ENCODE peak calls at places on chromosome 13, in nine cellular contexts. One of them, this sample, is unnamed.

GRCh38 chr13:48775285-48775684 is 121.6 kb downstream of the CYSLTR2 start:
- DNase-seq in BJ: peak; percentile 62
- DNase-seq in activated CD4-positive, alpha-beta T cell treated with anti-CD3 and anti-CD28 coated beads for 48 hours: no peak
- DNase-seq in NCI-H1092: no peak
- DNase-seq in activated CD8-positive, alpha-beta T cell treated with anti-CD3 and anti-CD28 coated beads, Interleukin-2, amount 10 ng/mL, durations not matched to agents 7 days and 5 days: no peak
- DNase-seq in frontal cortex: no peak
- DNase-seq in cardiac muscle cell: no peak
- DNase-seq in NCI-H345: no peak
- DNase-seq in AG08396: no peak
- DNase-seq in this sample: no peak

GRCh38 chr13:111621164-111621563 is 300.7 kb downstream of the TEX29 start:
- DNase-seq in activated CD4-positive, alpha-beta T cell treated with anti-CD3 and anti-CD28 coated beads for 48 hours: no peak
- DNase-seq in AG08396: no peak
- DNase-seq in BJ: no peak
- DNase-seq in NCI-H1092: no peak
- DNase-seq in NCI-H345: no peak
- DNase-seq in frontal cortex: no peak
- DNase-seq in cardiac muscle cell: no peak
- DNase-seq in activated CD8-positive, alpha-beta T cell treated with anti-CD3 and anti-CD28 coated beads, Interleukin-2, amount 10 ng/mL, durations not matched to agents 7 days and 5 days: no peak
- DNase-seq in this sample: no peak

GRCh38 chr13:26075498-26075897 is 23.7 kb upstream of the SHISA2 start:
- DNase-seq in frontal cortex: no peak
- DNase-seq in activated CD4-positive, alpha-beta T cell treated with anti-CD3 and anti-CD28 coated beads for 48 hours: no peak
- DNase-seq in activated CD8-positive, alpha-beta T cell treated with anti-CD3 and anti-CD28 coated beads, Interleukin-2, amount 10 ng/mL, durations not matched to agents 7 days and 5 days: no peak
- DNase-seq in cardiac muscle cell: no peak
- DNase-seq in BJ: no peak
- DNase-seq in NCI-H1092: no peak
- DNase-seq in AG08396: no peak
- DNase-seq in NCI-H345: no peak
- DNase-seq in this sample: no peak

GRCh38 chr13:36108342-36108741 is 22.8 kb downstream of the DCLK1 start:
- DNase-seq in frontal cortex: no peak
- DNase-seq in cardiac muscle cell: no peak
- DNase-seq in activated CD4-positive, alpha-beta T cell treated with anti-CD3 and anti-CD28 coated beads for 48 hours: no peak
- DNase-seq in NCI-H1092: no peak
- DNase-seq in activated CD8-positive, alpha-beta T cell treated with anti-CD3 and anti-CD28 coated beads, Interleukin-2, amount 10 ng/mL, durations not matched to agents 7 days and 5 days: no peak
- DNase-seq in BJ: no peak
- DNase-seq in NCI-H345: no peak
- DNase-seq in AG08396: no peak
- DNase-seq in this sample: no peak

GRCh38 chr13:45362939-45363338 is 22.0 kb upstream of the TPT1 start:
- DNase-seq in NCI-H345: no peak
- DNase-seq in frontal cortex: no peak
- DNase-seq in cardiac muscle cell: no peak
- DNase-seq in NCI-H1092: no peak
- DNase-seq in BJ: no peak
- DNase-seq in AG08396: no peak
- DNase-seq in activated CD4-positive, alpha-beta T cell treated with anti-CD3 and anti-CD28 coated beads for 48 hours: no peak
- DNase-seq in activated CD8-positive, alpha-beta T cell treated with anti-CD3 and anti-CD28 coated beads, Interleukin-2, amount 10 ng/mL, durations not matched to agents 7 days and 5 days: peak; percentile 56
- DNase-seq in this sample: no peak

GRCh38 chr13:51645154-51645650 is 60.9 kb downstream of the WDFY2 start:
- DNase-seq in frontal cortex: peak; percentile 25
- DNase-seq in cardiac muscle cell: peak; percentile 91
- DNase-seq in NCI-H345: no peak
- DNase-seq in activated CD4-positive, alpha-beta T cell treated with anti-CD3 and anti-CD28 coated beads for 48 hours: no peak
- DNase-seq in NCI-H1092: no peak
- DNase-seq in BJ: peak; percentile 46
- DNase-seq in activated CD8-positive, alpha-beta T cell treated with anti-CD3 and anti-CD28 coated beads, Interleukin-2, amount 10 ng/mL, durations not matched to agents 7 days and 5 days: no peak
- DNase-seq in AG08396: peak; percentile 46
- DNase-seq in this sample: no peak

GRCh38 chr13:51684076-51684475 is 99.8 kb downstream of the WDFY2 start:
- DNase-seq in BJ: no peak
- DNase-seq in activated CD8-positive, alpha-beta T cell treated with anti-CD3 and anti-CD28 coated beads, Interleukin-2, amount 10 ng/mL, durations not matched to agents 7 days and 5 days: no peak
- DNase-seq in NCI-H1092: no peak
- DNase-seq in frontal cortex: no peak
- DNase-seq in activated CD4-positive, alpha-beta T cell treated with anti-CD3 and anti-CD28 coated beads for 48 hours: no peak
- DNase-seq in cardiac muscle cell: peak; percentile 45
- DNase-seq in NCI-H345: no peak
- DNase-seq in AG08396: peak; percentile 14
- DNase-seq in this sample: no peak

GRCh38 chr13:44191504-44192171 is 182.0 kb upstream of the SERP2 start:
- DNase-seq in AG08396: peak; percentile 81
- DNase-seq in NCI-H1092: peak; percentile 37
- DNase-seq in activated CD8-positive, alpha-beta T cell treated with anti-CD3 and anti-CD28 coated beads, Interleukin-2, amount 10 ng/mL, durations not matched to agents 7 days and 5 days: peak; percentile 44
- DNase-seq in cardiac muscle cell: peak; percentile 86
- DNase-seq in activated CD4-positive, alpha-beta T cell treated with anti-CD3 and anti-CD28 coated beads for 48 hours: peak; percentile 35
- DNase-seq in frontal cortex: peak; percentile 28
- DNase-seq in NCI-H345: peak; percentile 83
- DNase-seq in BJ: peak; percentile 46
- DNase-seq in this sample: no peak

GRCh38 chr13:82654851-82655517 is 1227.3 kb downstream of the SLITRK1 start:
- DNase-seq in BJ: peak; percentile 12
- DNase-seq in cardiac muscle cell: peak; percentile 73
- DNase-seq in NCI-H1092: no peak
- DNase-seq in frontal cortex: no peak
- DNase-seq in AG08396: peak; percentile 54
- DNase-seq in NCI-H345: no peak
- DNase-seq in activated CD4-positive, alpha-beta T cell treated with anti-CD3 and anti-CD28 coated beads for 48 hours: no peak
- DNase-seq in activated CD8-positive, alpha-beta T cell treated with anti-CD3 and anti-CD28 coated beads, Interleukin-2, amount 10 ng/mL, durations not matched to agents 7 days and 5 days: no peak
- DNase-seq in this sample: peak; percentile 2

GRCh38 chr13:89783221-89783755 is 1564.2 kb upstream of the MIR17HG start:
- DNase-seq in NCI-H1092: no peak
- DNase-seq in frontal cortex: no peak
- DNase-seq in cardiac muscle cell: no peak
- DNase-seq in NCI-H345: no peak
- DNase-seq in BJ: no peak
- DNase-seq in activated CD8-positive, alpha-beta T cell treated with anti-CD3 and anti-CD28 coated beads, Interleukin-2, amount 10 ng/mL, durations not matched to agents 7 days and 5 days: no peak
- DNase-seq in activated CD4-positive, alpha-beta T cell treated with anti-CD3 and anti-CD28 coated beads for 48 hours: no peak
- DNase-seq in AG08396: no peak
- DNase-seq in this sample: no peak

GRCh38 chr13:21986602-21987001 is 315.7 kb downstream of the FGF9 start:
- DNase-seq in frontal cortex: no peak
- DNase-seq in BJ: no peak
- DNase-seq in cardiac muscle cell: peak; percentile 63
- DNase-seq in NCI-H1092: no peak
- DNase-seq in AG08396: peak; percentile 48
- DNase-seq in activated CD8-positive, alpha-beta T cell treated with anti-CD3 and anti-CD28 coated beads, Interleukin-2, amount 10 ng/mL, durations not matched to agents 7 days and 5 days: no peak
- DNase-seq in activated CD4-positive, alpha-beta T cell treated with anti-CD3 and anti-CD28 coated beads for 48 hours: no peak
- DNase-seq in NCI-H345: no peak
- DNase-seq in this sample: no peak

GRCh38 chr13:48476674-48477073 is 56.2 kb downstream of the RCBTB2 start:
- DNase-seq in activated CD4-positive, alpha-beta T cell treated with anti-CD3 and anti-CD28 coated beads for 48 hours: no peak
- DNase-seq in activated CD8-positive, alpha-beta T cell treated with anti-CD3 and anti-CD28 coated beads, Interleukin-2, amount 10 ng/mL, durations not matched to agents 7 days and 5 days: no peak
- DNase-seq in frontal cortex: no peak
- DNase-seq in NCI-H1092: no peak
- DNase-seq in cardiac muscle cell: no peak
- DNase-seq in BJ: no peak
- DNase-seq in NCI-H345: no peak
- DNase-seq in AG08396: no peak
- DNase-seq in this sample: no peak

GRCh38 chr13:30572859-30573275 is 44.9 kb upstream of the USPL1 start:
- DNase-seq in activated CD8-positive, alpha-beta T cell treated with anti-CD3 and anti-CD28 coated beads, Interleukin-2, amount 10 ng/mL, durations not matched to agents 7 days and 5 days: peak; percentile 52
- DNase-seq in NCI-H1092: no peak
- DNase-seq in frontal cortex: no peak
- DNase-seq in AG08396: peak; percentile 26
- DNase-seq in NCI-H345: peak; percentile 7
- DNase-seq in cardiac muscle cell: peak; percentile 61
- DNase-seq in activated CD4-positive, alpha-beta T cell treated with anti-CD3 and anti-CD28 coated beads for 48 hours: peak; percentile 11
- DNase-seq in BJ: no peak
- DNase-seq in this sample: no peak

GRCh38 chr13:104936304-104936703 is 1599.2 kb downstream of the EFNB2 start:
- DNase-seq in activated CD4-positive, alpha-beta T cell treated with anti-CD3 and anti-CD28 coated beads for 48 hours: no peak
- DNase-seq in NCI-H1092: no peak
- DNase-seq in NCI-H345: no peak
- DNase-seq in BJ: no peak
- DNase-seq in AG08396: no peak
- DNase-seq in activated CD8-positive, alpha-beta T cell treated with anti-CD3 and anti-CD28 coated beads, Interleukin-2, amount 10 ng/mL, durations not matched to agents 7 days and 5 days: no peak
- DNase-seq in frontal cortex: no peak
- DNase-seq in cardiac muscle cell: no peak
- DNase-seq in this sample: no peak

GRCh38 chr13:40026174-40026585 is 370.7 kb downstream of the COG6 start:
- DNase-seq in NCI-H1092: no peak
- DNase-seq in BJ: no peak
- DNase-seq in activated CD8-positive, alpha-beta T cell treated with anti-CD3 and anti-CD28 coated beads, Interleukin-2, amount 10 ng/mL, durations not matched to agents 7 days and 5 days: peak; percentile 76
- DNase-seq in cardiac muscle cell: peak; percentile 16
- DNase-seq in frontal cortex: no peak
- DNase-seq in AG08396: no peak
- DNase-seq in NCI-H345: no peak
- DNase-seq in activated CD4-positive, alpha-beta T cell treated with anti-CD3 and anti-CD28 coated beads for 48 hours: peak; percentile 76
- DNase-seq in this sample: no peak

GRCh38 chr13:41700790-41701310 is 243.5 kb downstream of the RGCC start:
- DNase-seq in NCI-H345: peak; percentile 82
- DNase-seq in activated CD4-positive, alpha-beta T cell treated with anti-CD3 and anti-CD28 coated beads for 48 hours: no peak
- DNase-seq in BJ: peak; percentile 78
- DNase-seq in AG08396: peak; percentile 32
- DNase-seq in activated CD8-positive, alpha-beta T cell treated with anti-CD3 and anti-CD28 coated beads, Interleukin-2, amount 10 ng/mL, durations not matched to agents 7 days and 5 days: no peak
- DNase-seq in NCI-H1092: peak; percentile 85
- DNase-seq in frontal cortex: no peak
- DNase-seq in cardiac muscle cell: peak; percentile 69
- DNase-seq in this sample: peak; percentile 14

GRCh38 chr13:113327391-113327765 is 30.3 kb downstream of the LAMP1 start:
- DNase-seq in activated CD4-positive, alpha-beta T cell treated with anti-CD3 and anti-CD28 coated beads for 48 hours: no peak
- DNase-seq in activated CD8-positive, alpha-beta T cell treated with anti-CD3 and anti-CD28 coated beads, Interleukin-2, amount 10 ng/mL, durations not matched to agents 7 days and 5 days: no peak
- DNase-seq in frontal cortex: no peak
- DNase-seq in BJ: no peak
- DNase-seq in AG08396: no peak
- DNase-seq in NCI-H1092: no peak
- DNase-seq in cardiac muscle cell: no peak
- DNase-seq in NCI-H345: no peak
- DNase-seq in this sample: no peak

GRCh38 chr13:80133631-80134083 is 207.3 kb downstream of the SPRY2 start:
- DNase-seq in AG08396: no peak
- DNase-seq in NCI-H1092: no peak
- DNase-seq in NCI-H345: no peak
- DNase-seq in BJ: no peak
- DNase-seq in frontal cortex: no peak
- DNase-seq in activated CD4-positive, alpha-beta T cell treated with anti-CD3 and anti-CD28 coated beads for 48 hours: no peak
- DNase-seq in activated CD8-positive, alpha-beta T cell treated with anti-CD3 and anti-CD28 coated beads, Interleukin-2, amount 10 ng/mL, durations not matched to agents 7 days and 5 days: no peak
- DNase-seq in cardiac muscle cell: no peak
- DNase-seq in this sample: no peak

GRCh38 chr13:57270493-57270892 is 103.5 kb downstream of the PRR20E start:
- DNase-seq in AG08396: no peak
- DNase-seq in NCI-H345: no peak
- DNase-seq in activated CD8-positive, alpha-beta T cell treated with anti-CD3 and anti-CD28 coated beads, Interleukin-2, amount 10 ng/mL, durations not matched to agents 7 days and 5 days: no peak
- DNase-seq in frontal cortex: no peak
- DNase-seq in NCI-H1092: no peak
- DNase-seq in BJ: no peak
- DNase-seq in cardiac muscle cell: no peak
- DNase-seq in activated CD4-positive, alpha-beta T cell treated with anti-CD3 and anti-CD28 coated beads for 48 hours: no peak
- DNase-seq in this sample: no peak

GRCh38 chr13:44169018-44169909 is 204.4 kb upstream of the SERP2 start:
- DNase-seq in AG08396: no peak
- DNase-seq in activated CD8-positive, alpha-beta T cell treated with anti-CD3 and anti-CD28 coated beads, Interleukin-2, amount 10 ng/mL, durations not matched to agents 7 days and 5 days: no peak
- DNase-seq in cardiac muscle cell: no peak
- DNase-seq in NCI-H1092: no peak
- DNase-seq in frontal cortex: no peak
- DNase-seq in BJ: peak; percentile 70
- DNase-seq in NCI-H345: no peak
- DNase-seq in activated CD4-positive, alpha-beta T cell treated with anti-CD3 and anti-CD28 coated beads for 48 hours: no peak
- DNase-seq in this sample: no peak

GRCh38 chr13:26034018-26034417 is 17.8 kb downstream of the SHISA2 start:
- DNase-seq in BJ: no peak
- DNase-seq in activated CD8-positive, alpha-beta T cell treated with anti-CD3 and anti-CD28 coated beads, Interleukin-2, amount 10 ng/mL, durations not matched to agents 7 days and 5 days: no peak
- DNase-seq in NCI-H1092: no peak
- DNase-seq in AG08396: no peak
- DNase-seq in activated CD4-positive, alpha-beta T cell treated with anti-CD3 and anti-CD28 coated beads for 48 hours: no peak
- DNase-seq in frontal cortex: no peak
- DNase-seq in cardiac muscle cell: no peak
- DNase-seq in NCI-H345: no peak
- DNase-seq in this sample: no peak

GRCh38 chr13:67421475-67421874 is 191.3 kb upstream of the PCDH9 start:
- DNase-seq in NCI-H345: no peak
- DNase-seq in frontal cortex: no peak
- DNase-seq in BJ: no peak
- DNase-seq in activated CD8-positive, alpha-beta T cell treated with anti-CD3 and anti-CD28 coated beads, Interleukin-2, amount 10 ng/mL, durations not matched to agents 7 days and 5 days: no peak
- DNase-seq in activated CD4-positive, alpha-beta T cell treated with anti-CD3 and anti-CD28 coated beads for 48 hours: no peak
- DNase-seq in AG08396: no peak
- DNase-seq in NCI-H1092: no peak
- DNase-seq in cardiac muscle cell: no peak
- DNase-seq in this sample: no peak

GRCh38 chr13:43815204-43815603 is 28.4 kb upstream of the ENOX1 start:
- DNase-seq in frontal cortex: no peak
- DNase-seq in BJ: no peak
- DNase-seq in NCI-H1092: no peak
- DNase-seq in activated CD4-positive, alpha-beta T cell treated with anti-CD3 and anti-CD28 coated beads for 48 hours: no peak
- DNase-seq in NCI-H345: no peak
- DNase-seq in activated CD8-positive, alpha-beta T cell treated with anti-CD3 and anti-CD28 coated beads, Interleukin-2, amount 10 ng/mL, durations not matched to agents 7 days and 5 days: no peak
- DNase-seq in cardiac muscle cell: peak; percentile 97
- DNase-seq in AG08396: peak; percentile 57
- DNase-seq in this sample: no peak